ENCODE peak calls at places on chromosomes 7 and 10, in seven cellular contexts. N, J, I, V, F, B and M are unnamed samples.

GRCh38 chr7:92446869-92447238 is 428 bp upstream of the GATAD1 start:
- DNase-seq in V (peak), N (no peak), J (no peak), F (peak), B (no peak), I (no peak), M (no peak)

GRCh38 chr7:151174246-151175046 is 7.0 kb upstream of the GBX1 start:
- DNase-seq in F (no peak), N (no peak), J (no peak), V (no peak), I (no peak), B (peak), M (no peak)

GRCh38 chr10:43206391-43207235 is 60.3 kb downstream of the RASGEF1A start:
- DNase-seq in V (peak), N (no peak), I (no peak), F (peak), B (peak), J (peak), M (peak)

GRCh38 chr10:125124907-125125306 is 35.5 kb downstream of the CTBP2 start:
- DNase-seq in J (no peak), I (no peak), N (no peak), F (no peak), B (peak), V (no peak), M (no peak)

GRCh38 chr7:127961787-127962463 is 69.3 kb downstream of the LRRC4 start:
- DNase-seq in J (no peak), I (no peak), F (no peak), B (no peak), N (no peak), V (no peak), M (no peak)

GRCh38 chr10:103474077-103474476 is 5.0 kb downstream of the CALHM3 start:
- DNase-seq in I (no peak), B (no peak), V (no peak), N (no peak), F (no peak), J (no peak), M (no peak)

GRCh38 chr7:90938371-90938770 is 325.9 kb upstream of the FZD1 start:
- DNase-seq in B (no peak), N (no peak), F (no peak), I (no peak), V (no peak), J (no peak), M (no peak)

GRCh38 chr10:127873901-127874470 is 18.8 kb downstream of the CLRN3 start:
- DNase-seq in B (no peak), N (no peak), I (peak), J (no peak), V (no peak), F (no peak), M (no peak)

GRCh38 chr10:114905450-114905849 is 32.5 kb upstream of the TRUB1 start:
- DNase-seq in N (no peak), B (no peak), I (no peak), F (no peak), V (no peak), J (no peak), M (no peak)

GRCh38 chr10:535953-536352 is 153.5 kb downstream of the DIP2C start:
- DNase-seq in V (no peak), N (no peak), I (no peak), J (no peak), F (no peak), B (no peak), M (no peak)

GRCh38 chr7:88758355-88759215 is 915 bp upstream of the ZNF804B start:
- DNase-seq in I (no peak), F (no peak), V (peak), B (no peak), J (no peak), N (no peak), M (peak)

GRCh38 chr10:88194041-88194887 is 330.8 kb downstream of the PTEN start:
- DNase-seq in B (peak), N (no peak), J (no peak), I (peak), F (no peak), V (no peak), M (no peak)

GRCh38 chr7:70474639-70475234 is 657.2 kb upstream of the GALNT17 start:
- DNase-seq in V (no peak), N (no peak), I (no peak), F (no peak), J (peak), B (no peak), M (no peak)

GRCh38 chr7:84040365-84040764 is 154.2 kb downstream of the SEMA3A start:
- DNase-seq in F (no peak), I (no peak), J (no peak), N (no peak), V (no peak), B (no peak), M (no peak)

GRCh38 chr10:60314306-60314940 is 75.3 kb downstream of the ANK3 start:
- DNase-seq in N (no peak), F (no peak), I (no peak), V (no peak), J (no peak), B (no peak), M (no peak)

GRCh38 chr10:62374862-62375710 is 917 bp downstream of the ZNF365 start:
- DNase-seq in V (peak), N (no peak), F (no peak), B (no peak), J (no peak), I (no peak), M (no peak)

GRCh38 chr10:78263521-78263988 is 229.9 kb downstream of the RPS24 start:
- DNase-seq in F (no peak), J (no peak), I (no peak), B (no peak), V (no peak), N (no peak), M (no peak)

GRCh38 chr10:29613791-29614190 is 21.0 kb downstream of the SVIL start:
- DNase-seq in F (no peak), I (no peak), J (no peak), B (no peak), N (no peak), V (no peak), M (no peak)

GRCh38 chr7:82690944-82691343 is 247.4 kb upstream of the CACNA2D1 start:
- DNase-seq in I (no peak), J (no peak), B (no peak), N (no peak), V (no peak), F (no peak), M (no peak)

GRCh38 chr10:95605163-95605562 is 44.0 kb upstream of the SORBS1 start:
- DNase-seq in J (no peak), I (no peak), V (no peak), N (no peak), B (no peak), F (peak), M (no peak)

GRCh38 chr10:94042001-94042813 is 48.5 kb downstream of the PLCE1 start:
- DNase-seq in J (no peak), I (no peak), F (no peak), N (peak), V (no peak), B (no peak), M (no peak)

GRCh38 chr10:119667562-119668328 is 16.6 kb downstream of the BAG3 start:
- DNase-seq in F (peak), N (peak), J (no peak), B (peak), I (peak), V (no peak), M (peak)

GRCh38 chr10:78339251-78339650 is 305.6 kb downstream of the RPS24 start:
- DNase-seq in I (no peak), B (no peak), J (no peak), V (no peak), F (no peak), N (no peak), M (no peak)

GRCh38 chr10:60521974-60522405 is 132.3 kb upstream of the ANK3 start:
- DNase-seq in B (no peak), V (no peak), F (no peak), N (no peak), I (no peak), J (no peak), M (no peak)

GRCh38 chr7:50268990-50269389 is 35.5 kb upstream of the IKZF1 start:
- DNase-seq in F (no peak), N (no peak), J (no peak), I (no peak), B (no peak), V (no peak), M (no peak)

GRCh38 chr10:76037531-76037930 is 606.1 kb downstream of the LRMDA start:
- DNase-seq in N (no peak), I (no peak), V (no peak), J (no peak), B (no peak), F (no peak), M (no peak)

GRCh38 chr7:148699772-148700629 is 1.3 kb downstream of the CUL1 start:
- DNase-seq in I (no peak), V (peak), B (no peak), F (no peak), N (no peak), J (no peak), M (no peak)

GRCh38 chr7:19215421-19215820 is 70.2 kb upstream of the FERD3L start:
- DNase-seq in B (no peak), V (no peak), I (no peak), F (no peak), N (peak), J (no peak), M (no peak)

GRCh38 chr7:87624628-87625027 is 3.6 kb upstream of the RUNDC3B start:
- DNase-seq in B (no peak), I (no peak), N (no peak), V (no peak), F (no peak), J (no peak), M (no peak)
- TF ChIP-seq CTCF in B (no peak), I (no peak), N (peak), V (no peak), F (no peak), J (peak), M (peak)

GRCh38 chr10:42111661-42112330 is 526.6 kb downstream of the ZNF33B start:
- DNase-seq in V (no peak), I (peak), J (peak), F (no peak), B (no peak), N (no peak), M (no peak)
- TF ChIP-seq CTCF in V (no peak), I (no peak), J (no peak), F (no peak), B (no peak), N (no peak), M (no peak)

GRCh38 chr7:52917982-52918578 is 117.4 kb upstream of the POM121L12 start:
- DNase-seq in B (no peak), J (no peak), F (no peak), N (no peak), I (no peak), V (no peak), M (no peak)
- TF ChIP-seq CTCF in B (no peak), J (peak), F (no peak), N (no peak), I (no peak), V (no peak), M (peak)

GRCh38 chr7:130896051-130896881 is 162.3 kb upstream of the KLF14 start:
- DNase-seq in N (no peak), B (no peak), V (no peak), J (no peak), I (no peak), F (no peak), M (no peak)
- TF ChIP-seq CTCF in N (peak), B (peak), V (peak), J (peak), I (no peak), F (no peak), M (no peak)

GRCh38 chr10:92696606-92697383 is 7.0 kb downstream of the HHEX start:
- DNase-seq in V (no peak), J (no peak), B (no peak), N (no peak), I (no peak), F (no peak), M (no peak)
- TF ChIP-seq CTCF in V (no peak), J (no peak), B (no peak), N (no peak), I (no peak), F (no peak), M (no peak)